ENCODE peak calls at places on chromosomes 7 and 10, in six cellular contexts. One of them, this sample, is unnamed.

GRCh38 chr10:33223326-33224014 is 111.0 kb downstream of the NRP1 start:
- DNase-seq in HCT116: no peak
- DNase-seq in GM12878: no peak
- DNase-seq in HepG2: no peak
- DNase-seq in GM23338: no peak
- DNase-seq in SK-N-SH: no peak
- DNase-seq in this sample: no peak

GRCh38 chr7:99001482-99002145 is 123.3 kb downstream of the TRRAP start:
- DNase-seq in HepG2: no peak
- DNase-seq in GM23338: no peak
- DNase-seq in GM12878: no peak
- DNase-seq in SK-N-SH: no peak
- DNase-seq in HCT116: no peak
- DNase-seq in this sample: no peak

GRCh38 chr7:129713544-129713943 is 102.0 kb downstream of the NRF1 start:
- DNase-seq in SK-N-SH: no peak
- DNase-seq in GM12878: no peak
- DNase-seq in GM23338: no peak
- DNase-seq in HepG2: no peak
- DNase-seq in HCT116: no peak
- DNase-seq in this sample: no peak

GRCh38 chr7:143379607-143380263 is 1.4 kb upstream of the ZYX start:
- DNase-seq in GM23338: no peak
- DNase-seq in HCT116: peak
- DNase-seq in GM12878: no peak
- DNase-seq in HepG2: no peak
- DNase-seq in SK-N-SH: peak
- DNase-seq in this sample: no peak

GRCh38 chr7:149150981-149151380 is 3.7 kb downstream of the ZNF398 start:
- DNase-seq in SK-N-SH: no peak
- DNase-seq in GM23338: peak
- DNase-seq in GM12878: no peak
- DNase-seq in HepG2: no peak
- DNase-seq in HCT116: no peak
- DNase-seq in this sample: no peak

GRCh38 chr10:75544381-75544780 is 113.0 kb downstream of the LRMDA start:
- DNase-seq in SK-N-SH: no peak
- DNase-seq in GM12878: no peak
- DNase-seq in HCT116: no peak
- DNase-seq in GM23338: no peak
- DNase-seq in HepG2: no peak
- DNase-seq in this sample: peak

GRCh38 chr7:149720372-149721083 is 52.9 kb downstream of the ZNF467 start:
- DNase-seq in SK-N-SH: peak
- DNase-seq in GM12878: no peak
- DNase-seq in HepG2: peak
- DNase-seq in HCT116: no peak
- DNase-seq in GM23338: no peak
- DNase-seq in this sample: no peak

GRCh38 chr7:119482209-119482608 is 790.8 kb upstream of the KCND2 start:
- DNase-seq in HCT116: peak
- DNase-seq in SK-N-SH: peak
- DNase-seq in GM12878: peak
- DNase-seq in HepG2: peak
- DNase-seq in GM23338: peak
- DNase-seq in this sample: peak

GRCh38 chr10:122454603-122455080 is at the start of gene ARMS2:
- DNase-seq in GM23338: no peak
- DNase-seq in GM12878: no peak
- DNase-seq in HepG2: no peak
- DNase-seq in SK-N-SH: no peak
- DNase-seq in HCT116: no peak
- DNase-seq in this sample: no peak

GRCh38 chr7:134470864-134471263 is 12.0 kb upstream of the AKR1B1 start:
- DNase-seq in HCT116: peak
- DNase-seq in GM12878: no peak
- DNase-seq in HepG2: peak
- DNase-seq in GM23338: no peak
- DNase-seq in SK-N-SH: no peak
- DNase-seq in this sample: no peak

GRCh38 chr10:18071591-18071990 is 68.6 kb upstream of the CACNB2 start:
- DNase-seq in SK-N-SH: no peak
- DNase-seq in HCT116: no peak
- DNase-seq in HepG2: no peak
- DNase-seq in GM12878: no peak
- DNase-seq in GM23338: no peak
- DNase-seq in this sample: no peak

GRCh38 chr10:18073314-18073713 is 66.9 kb upstream of the CACNB2 start:
- DNase-seq in GM12878: no peak
- DNase-seq in SK-N-SH: no peak
- DNase-seq in GM23338: no peak
- DNase-seq in HepG2: no peak
- DNase-seq in HCT116: no peak
- DNase-seq in this sample: no peak

GRCh38 chr10:18079665-18080295 is 60.4 kb upstream of the CACNB2 start:
- DNase-seq in SK-N-SH: no peak
- DNase-seq in GM23338: no peak
- DNase-seq in HepG2: no peak
- DNase-seq in GM12878: no peak
- DNase-seq in HCT116: no peak
- DNase-seq in this sample: no peak

DNA sequence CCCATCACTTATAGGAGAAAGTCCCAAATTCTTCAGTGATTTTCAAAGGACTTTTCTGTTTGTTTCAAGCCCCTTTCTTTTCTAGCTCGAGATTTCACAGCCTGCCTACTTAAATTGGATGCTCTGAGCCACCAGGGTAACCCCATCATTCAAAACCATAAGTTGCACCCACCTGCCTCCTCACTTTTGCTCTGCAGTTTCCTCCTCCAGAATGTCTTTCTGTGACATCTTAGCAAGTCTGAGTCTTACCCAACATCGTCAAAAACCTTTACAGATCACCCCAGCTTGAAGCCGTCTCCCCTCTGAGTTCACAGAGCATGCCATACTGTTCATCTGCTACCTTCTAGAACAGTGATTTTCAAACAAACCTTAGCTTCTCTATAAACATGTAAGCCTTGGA is 64.3 kb upstream of the CACNB2 start:
- DNase-seq in HepG2: no peak
- DNase-seq in HCT116: no peak
- DNase-seq in GM23338: no peak
- DNase-seq in SK-N-SH: no peak
- DNase-seq in GM12878: no peak
- DNase-seq in this sample: no peak
- TF ChIP-seq POLR2AphosphoS5 in HepG2: no peak
- TF ChIP-seq POLR2AphosphoS5 in HCT116: no peak
- TF ChIP-seq POLR2AphosphoS5 in GM23338: no peak
- TF ChIP-seq POLR2AphosphoS5 in SK-N-SH: no peak
- TF ChIP-seq POLR2AphosphoS5 in GM12878: no peak
- TF ChIP-seq POLR2AphosphoS5 in this sample: no peak

GRCh38 chr7:46747869-46748576 is 827.0 kb upstream of the IGFBP3 start:
- DNase-seq in SK-N-SH: no peak
- DNase-seq in HCT116: no peak
- DNase-seq in HepG2: no peak
- DNase-seq in GM12878: no peak
- DNase-seq in GM23338: no peak
- DNase-seq in this sample: no peak
- TF ChIP-seq REST in SK-N-SH: no peak
- TF ChIP-seq REST in HCT116: no peak
- TF ChIP-seq REST in HepG2: no peak
- TF ChIP-seq REST in GM12878: no peak
- TF ChIP-seq REST in GM23338: no peak
- TF ChIP-seq REST in this sample: no peak

GRCh38 chr7:101129603-101130117 is 2.8 kb downstream of the SERPINE1 start:
- DNase-seq in HepG2: no peak
- DNase-seq in GM23338: no peak
- DNase-seq in SK-N-SH: no peak
- DNase-seq in HCT116: no peak
- DNase-seq in GM12878: no peak
- DNase-seq in this sample: no peak

GRCh38 chr7:101134399-101134980 is 7.6 kb downstream of the SERPINE1 start:
- DNase-seq in SK-N-SH: no peak
- DNase-seq in GM23338: no peak
- DNase-seq in GM12878: no peak
- DNase-seq in HCT116: no peak
- DNase-seq in HepG2: no peak
- DNase-seq in this sample: no peak

GRCh38 chr7:101138149-101138870 is 11.4 kb downstream of the SERPINE1 start:
- DNase-seq in SK-N-SH: peak
- DNase-seq in HepG2: peak
- DNase-seq in GM23338: peak
- DNase-seq in GM12878: peak
- DNase-seq in HCT116: peak
- DNase-seq in this sample: peak

GRCh38 chr7:101137651-101138148 is 10.8 kb downstream of the SERPINE1 start:
- DNase-seq in HepG2: no peak
- DNase-seq in GM12878: no peak
- DNase-seq in HCT116: no peak
- DNase-seq in GM23338: no peak
- DNase-seq in SK-N-SH: no peak
- DNase-seq in this sample: no peak

GRCh38 chr7:101133621-101134398 is 6.9 kb downstream of the SERPINE1 start:
- DNase-seq in GM23338: no peak
- DNase-seq in HepG2: no peak
- DNase-seq in GM12878: no peak
- DNase-seq in HCT116: no peak
- DNase-seq in SK-N-SH: no peak
- DNase-seq in this sample: no peak
- TF ChIP-seq POLR2AphosphoS5 in GM23338: no peak
- TF ChIP-seq POLR2AphosphoS5 in HepG2: peak
- TF ChIP-seq POLR2AphosphoS5 in GM12878: no peak
- TF ChIP-seq POLR2AphosphoS5 in HCT116: no peak
- TF ChIP-seq POLR2AphosphoS5 in SK-N-SH: peak
- TF ChIP-seq POLR2AphosphoS5 in this sample: no peak

GRCh38 chr7:100085515-100085914 is 3.3 kb upstream of the COPS6 start:
- DNase-seq in HepG2: no peak
- DNase-seq in HCT116: no peak
- DNase-seq in SK-N-SH: no peak
- DNase-seq in GM23338: no peak
- DNase-seq in GM12878: no peak
- DNase-seq in this sample: no peak

GRCh38 chr7:100089458-100090201 is 861 bp downstream of the COPS6 start:
- DNase-seq in HepG2: no peak
- DNase-seq in HCT116: no peak
- DNase-seq in GM12878: no peak
- DNase-seq in SK-N-SH: no peak
- DNase-seq in GM23338: no peak
- DNase-seq in this sample: no peak

GRCh38 chr7:100088621-100089457 is at the start of gene COPS6:
- DNase-seq in HepG2: peak
- DNase-seq in HCT116: no peak
- DNase-seq in SK-N-SH: peak
- DNase-seq in GM12878: no peak
- DNase-seq in GM23338: peak
- DNase-seq in this sample: peak

GRCh38 chr7:100088095-100088620 is 611 bp upstream of the COPS6 start:
- DNase-seq in SK-N-SH: no peak
- DNase-seq in GM12878: no peak
- DNase-seq in GM23338: no peak
- DNase-seq in HCT116: no peak
- DNase-seq in HepG2: no peak
- DNase-seq in this sample: no peak

GRCh38 chr7:100087055-100087750 is 1.6 kb upstream of the COPS6 start:
- DNase-seq in GM23338: no peak
- DNase-seq in GM12878: no peak
- DNase-seq in HCT116: no peak
- DNase-seq in HepG2: no peak
- DNase-seq in SK-N-SH: peak
- DNase-seq in this sample: no peak
- TF ChIP-seq REST in GM23338: no peak
- TF ChIP-seq REST in GM12878: no peak
- TF ChIP-seq REST in HCT116: no peak
- TF ChIP-seq REST in HepG2: no peak
- TF ChIP-seq REST in SK-N-SH: peak
- TF ChIP-seq REST in this sample: no peak

DNA sequence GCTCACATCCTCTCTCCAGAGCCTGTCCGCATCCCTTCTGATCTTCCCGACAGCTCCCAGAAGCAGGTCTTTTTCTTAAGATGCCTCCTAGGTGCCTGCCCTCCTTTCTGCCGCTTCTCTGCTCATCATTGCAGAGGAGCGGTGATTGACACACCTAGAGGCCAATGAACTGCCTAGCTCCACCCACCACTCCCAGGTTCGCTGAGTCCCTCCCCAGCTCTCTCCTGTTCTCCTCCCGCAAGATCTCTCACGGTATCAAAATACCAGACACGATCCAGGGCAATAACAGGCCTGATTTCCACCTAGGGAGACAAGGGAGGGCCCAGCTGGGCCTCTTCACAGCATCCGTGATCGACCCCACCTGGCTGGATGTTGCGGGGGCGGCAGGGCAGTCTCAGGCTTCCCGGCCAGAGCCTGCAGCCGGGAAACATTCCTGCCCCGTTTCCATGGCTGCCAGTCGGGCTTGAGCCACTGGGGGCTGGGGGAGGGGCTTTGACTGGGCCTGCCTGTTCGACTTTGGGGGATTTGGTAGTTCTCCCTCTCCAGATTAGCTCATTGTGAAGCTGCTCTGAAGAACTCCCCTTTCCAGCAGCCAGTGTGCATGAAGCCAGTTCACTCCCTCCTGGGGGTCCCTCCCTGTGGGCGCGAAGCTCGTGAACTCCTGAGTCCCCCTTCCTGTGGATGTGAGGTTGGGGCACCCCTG is 373.5 kb downstream of the RPS24 start:
- DNase-seq in SK-N-SH: peak
- DNase-seq in GM23338: peak
- DNase-seq in HCT116: peak
- DNase-seq in HepG2: peak
- DNase-seq in GM12878: peak
- DNase-seq in this sample: peak
- TF ChIP-seq POLR2AphosphoS5 in SK-N-SH: no peak
- TF ChIP-seq POLR2AphosphoS5 in GM23338: peak
- TF ChIP-seq POLR2AphosphoS5 in HCT116: no peak
- TF ChIP-seq POLR2AphosphoS5 in HepG2: no peak
- TF ChIP-seq POLR2AphosphoS5 in GM12878: no peak
- TF ChIP-seq POLR2AphosphoS5 in this sample: no peak

GRCh38 chr7:117069379-117069778 is 116.1 kb downstream of the ST7 start:
- DNase-seq in SK-N-SH: no peak
- DNase-seq in GM23338: no peak
- DNase-seq in GM12878: peak
- DNase-seq in HCT116: no peak
- DNase-seq in HepG2: no peak
- DNase-seq in this sample: no peak
- TF ChIP-seq REST in SK-N-SH: no peak
- TF ChIP-seq REST in GM23338: no peak
- TF ChIP-seq REST in GM12878: no peak
- TF ChIP-seq REST in HCT116: no peak
- TF ChIP-seq REST in HepG2: no peak
- TF ChIP-seq REST in this sample: no peak

DNA sequence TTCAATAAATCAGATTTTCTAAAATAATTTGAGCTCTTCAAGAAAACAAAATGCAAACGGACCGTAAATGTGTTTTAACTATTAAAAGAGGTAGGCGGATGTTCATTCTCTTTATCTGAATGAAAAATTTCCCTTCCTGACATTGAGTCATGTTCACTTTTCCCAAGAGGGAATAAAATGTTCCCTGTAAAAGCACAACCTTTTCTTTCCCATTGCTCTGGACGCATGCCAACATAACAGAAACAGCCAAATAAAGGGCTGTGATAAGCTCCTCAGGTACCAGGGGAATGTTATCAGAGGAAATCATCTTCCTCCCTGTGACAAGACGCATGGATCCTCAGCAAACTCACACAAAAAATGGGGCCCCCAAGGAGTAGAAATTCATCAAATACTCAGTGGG is 251.8 kb downstream of the MTERF1 start:
- DNase-seq in SK-N-SH: peak
- DNase-seq in HCT116: no peak
- DNase-seq in GM12878: no peak
- DNase-seq in HepG2: no peak
- DNase-seq in GM23338: no peak
- DNase-seq in this sample: no peak
- TF ChIP-seq POLR2AphosphoS5 in SK-N-SH: no peak
- TF ChIP-seq POLR2AphosphoS5 in HCT116: no peak
- TF ChIP-seq POLR2AphosphoS5 in GM12878: no peak
- TF ChIP-seq POLR2AphosphoS5 in HepG2: no peak
- TF ChIP-seq POLR2AphosphoS5 in GM23338: no peak
- TF ChIP-seq POLR2AphosphoS5 in this sample: no peak